ENCODE peak calls at places on chromosomes 3 and 15, in four cellular contexts. Y is K562, Z is GM12878, L is HepG2. U is an unnamed sample.

GRCh38 chr15:70249616-70250015 is 151.9 kb upstream of the TLE3 start:
- DNase-seq in Z (no peak), L (no peak), Y (no peak), U (no peak)

GRCh38 chr3:41900265-41900664 is 61.6 kb downstream of the ULK4 start:
- DNase-seq in Z (no peak), Y (no peak), L (no peak), U (no peak)

GRCh38 chr3:31472479-31473390 is 60.0 kb upstream of the STT3B start:
- DNase-seq in Z (no peak), L (no peak), Y (no peak), U (no peak)

GRCh38 chr3:41681479-41681878 is 280.4 kb downstream of the ULK4 start:
- DNase-seq in Y (no peak), L (peak), Z (no peak), U (no peak)

GRCh38 chr3:31543375-31543774 is 10.7 kb downstream of the STT3B start:
- DNase-seq in Z (no peak), L (no peak), Y (no peak), U (no peak)

GRCh38 chr15:80159811-80160569 is 7.2 kb downstream of the FAH start:
- DNase-seq in Y (peak), L (no peak), Z (no peak), U (no peak)

GRCh38 chr15:63749330-63749942 is 84.3 kb downstream of the HERC1 start:
- DNase-seq in L (no peak), Y (no peak), Z (no peak), U (no peak)

GRCh38 chr15:89442671-89443307 is 53.6 kb downstream of the RHCG start:
- DNase-seq in Y (peak), L (peak), Z (no peak), U (peak)

GRCh38 chr3:132417695-132418520 is 606 bp downstream of the DNAJC13 start:
- DNase-seq in Z (peak), Y (peak), L (peak), U (peak)

GRCh38 chr3:122392868-122393844 is 9.2 kb downstream of the FAM162A start:
- DNase-seq in L (peak), Z (no peak), Y (peak), U (peak)

GRCh38 chr15:35736150-35736549 is 190.2 kb upstream of the DPH6 start:
- DNase-seq in L (peak), Z (no peak), Y (no peak), U (no peak)

GRCh38 chr15:83855956-83856355 is 202.0 kb downstream of the ADAMTSL3 start:
- DNase-seq in Y (no peak), Z (no peak), L (no peak), U (no peak)

DNA sequence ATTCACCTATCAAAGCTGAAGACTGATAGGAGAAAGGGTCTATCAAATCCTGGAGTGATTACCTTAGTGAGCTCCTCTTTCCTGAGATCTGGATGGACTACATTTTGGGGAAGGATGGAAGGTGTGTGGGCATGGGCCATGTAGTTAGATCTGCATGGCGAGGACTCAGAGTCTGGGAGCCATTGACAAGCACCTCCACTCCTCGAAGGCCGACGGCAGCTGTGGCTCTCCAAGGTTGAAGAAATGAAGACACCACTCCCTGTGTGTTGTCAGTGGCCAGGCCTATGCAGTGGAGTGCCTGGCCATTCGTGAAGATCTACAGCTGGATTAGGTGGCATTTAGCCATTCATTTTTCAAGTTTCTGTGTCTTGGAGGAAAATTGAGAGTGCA is 509.2 kb downstream of the GABRG3 start:
- DNase-seq in Z (no peak), Y (no peak), L (no peak), U (no peak)
- TF ChIP-seq TARDBP in Z (no peak), Y (no peak), L (no peak), U (no peak)

GRCh38 chr3:110856916-110857315 is 214.7 kb upstream of the NECTIN3 start:
- DNase-seq in Y (no peak), L (no peak), Z (no peak), U (no peak)

GRCh38 chr3:110858549-110858948 is 213.1 kb upstream of the NECTIN3 start:
- DNase-seq in L (no peak), Z (no peak), Y (no peak), U (no peak)

GRCh38 chr3:110855207-110855606 is 216.4 kb upstream of the NECTIN3 start:
- DNase-seq in Z (no peak), Y (no peak), L (no peak), U (no peak)

GRCh38 chr3:110859993-110860392 is 211.6 kb upstream of the NECTIN3 start:
- DNase-seq in Z (no peak), Y (no peak), L (no peak), U (no peak)

GRCh38 chr3:110859340-110859739 is 212.3 kb upstream of the NECTIN3 start:
- DNase-seq in Z (no peak), Y (no peak), L (no peak), U (no peak)
- TF ChIP-seq FOXM1 in Z (no peak), Y (no peak), L (no peak), U (no peak)

GRCh38 chr15:99123706-99124451 is 19.0 kb downstream of the SYNM start:
- DNase-seq in Y (no peak), L (peak), Z (no peak), U (peak)
- TF ChIP-seq TARDBP in Y (no peak), L (no peak), Z (no peak), U (no peak)

GRCh38 chr3:147358144-147358992 is 48.0 kb downstream of the ZIC4 start:
- DNase-seq in Y (no peak), L (no peak), Z (no peak), U (no peak)

GRCh38 chr3:147361671-147362420 is 44.5 kb downstream of the ZIC4 start:
- DNase-seq in Y (peak), L (peak), Z (no peak), U (peak)

GRCh38 chr3:147360936-147361670 is 45.2 kb downstream of the ZIC4 start:
- DNase-seq in L (no peak), Y (no peak), Z (no peak), U (peak)

GRCh38 chr3:147356909-147357733 is 49.2 kb downstream of the ZIC4 start:
- DNase-seq in L (no peak), Y (no peak), Z (no peak), U (no peak)

DNA sequence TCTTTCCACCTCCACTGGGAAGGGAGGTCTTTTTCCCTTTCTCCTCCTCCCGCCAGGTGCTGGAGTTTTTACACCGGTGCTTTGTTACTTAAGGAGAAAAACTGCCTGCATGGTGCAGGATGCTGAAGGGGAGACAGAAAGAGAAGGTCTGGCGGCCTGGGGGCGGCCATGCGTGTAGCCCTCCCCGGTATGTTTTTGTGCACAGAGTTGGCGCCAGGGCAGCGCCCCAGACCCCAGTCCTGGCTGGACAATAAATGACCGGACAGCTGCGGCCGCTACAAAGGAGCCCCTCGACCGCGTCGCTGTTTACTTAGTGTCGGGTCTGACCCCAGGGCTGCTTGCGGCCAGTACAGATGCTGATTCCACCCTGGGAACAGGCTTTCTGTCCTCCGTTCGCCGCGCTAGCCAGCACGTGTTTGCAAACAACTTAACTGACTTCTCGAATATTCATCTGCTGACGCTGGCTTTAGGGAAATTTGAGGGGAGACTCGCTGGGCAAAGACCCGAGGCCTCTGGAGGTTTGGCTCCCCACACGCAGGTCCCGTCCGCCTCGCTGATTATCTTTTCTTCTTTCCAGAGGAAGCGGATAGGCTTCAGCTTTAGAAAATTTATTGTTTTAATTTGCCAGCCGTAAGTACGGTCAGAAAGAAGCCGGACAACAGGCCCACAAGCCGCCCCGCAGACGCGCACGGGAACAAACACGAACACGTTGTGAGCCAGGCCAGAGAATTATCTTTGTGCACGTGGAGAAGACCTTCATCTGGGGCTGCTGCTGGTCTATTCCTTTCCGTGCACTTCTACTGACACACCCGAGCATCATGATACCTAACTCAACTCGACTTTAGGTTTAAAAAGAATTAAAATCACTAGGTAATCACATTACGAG is 46.9 kb downstream of the ZIC4 start:
- DNase-seq in Y (no peak), L (no peak), Z (no peak), U (no peak)
- TF ChIP-seq FOXM1 in Y (no peak), L (no peak), Z (no peak), U (no peak)

GRCh38 chr3:10492351-10493201 is 12.8 kb downstream of the ATP2B2 start:
- DNase-seq in L (no peak), Z (no peak), Y (no peak), U (no peak)
- TF ChIP-seq TARDBP in L (no peak), Z (no peak), Y (no peak), U (no peak)

DNA sequence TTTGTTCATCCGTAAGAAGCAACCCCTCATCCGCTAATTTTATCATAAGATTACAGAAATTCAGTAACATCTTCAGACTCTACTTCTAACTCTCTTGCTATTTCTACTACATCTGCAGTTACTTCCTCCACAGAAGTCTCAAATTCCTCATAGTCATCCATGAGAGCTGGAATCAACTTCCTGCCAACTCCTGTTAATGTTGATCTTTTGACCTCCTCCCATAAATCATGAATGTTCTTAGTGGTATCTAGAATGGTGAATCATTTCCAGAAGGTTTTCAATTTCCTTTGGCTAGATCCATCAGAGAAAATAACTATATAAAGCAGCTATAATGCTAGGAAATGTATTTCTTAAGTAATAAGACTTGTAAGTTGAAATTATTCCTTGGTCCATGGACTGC is 115.1 kb downstream of the TAFA4 start:
- DNase-seq in Y (no peak), L (no peak), Z (no peak), U (no peak)
- TF ChIP-seq FOXM1 in Y (no peak), L (no peak), Z (no peak), U (no peak)

DNA sequence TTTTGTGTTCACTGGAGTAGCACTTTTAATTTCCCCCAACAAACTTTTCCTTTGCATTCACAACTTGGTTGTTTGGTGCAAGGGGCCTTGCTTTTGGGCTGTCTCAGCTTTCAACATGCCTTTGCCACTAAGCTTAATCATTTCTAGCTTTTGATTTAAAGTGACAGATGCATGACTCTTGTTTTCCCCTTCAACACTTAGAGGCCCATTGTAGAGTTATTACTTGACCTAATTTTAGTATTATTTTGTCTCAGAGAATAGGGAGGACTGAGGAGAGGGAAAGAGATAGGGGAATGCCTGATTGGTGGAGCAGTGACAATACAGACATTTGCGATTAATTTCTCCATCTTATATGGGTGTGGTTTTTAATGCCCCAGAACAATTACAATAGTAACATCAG is 340.1 kb upstream of the MANF start:
- DNase-seq in Y (no peak), Z (no peak), L (no peak), U (no peak)
- TF ChIP-seq TARDBP in Y (no peak), Z (no peak), L (no peak), U (no peak)

GRCh38 chr15:33866101-33866737 is 102.1 kb upstream of the CHRM5 start:
- DNase-seq in Z (no peak), Y (no peak), L (no peak), U (no peak)

GRCh38 chr15:33874156-33874555 is 94.1 kb upstream of the CHRM5 start:
- DNase-seq in Y (no peak), Z (no peak), L (no peak), U (no peak)

GRCh38 chr15:33872761-33873106 is 95.6 kb upstream of the CHRM5 start:
- DNase-seq in Y (no peak), Z (no peak), L (no peak), U (no peak)

GRCh38 chr15:33871911-33872760 is 96.2 kb upstream of the CHRM5 start:
- DNase-seq in L (no peak), Z (no peak), Y (no peak), U (no peak)
- TF ChIP-seq FOXM1 in L (no peak), Z (no peak), Y (no peak), U (no peak)

DNA sequence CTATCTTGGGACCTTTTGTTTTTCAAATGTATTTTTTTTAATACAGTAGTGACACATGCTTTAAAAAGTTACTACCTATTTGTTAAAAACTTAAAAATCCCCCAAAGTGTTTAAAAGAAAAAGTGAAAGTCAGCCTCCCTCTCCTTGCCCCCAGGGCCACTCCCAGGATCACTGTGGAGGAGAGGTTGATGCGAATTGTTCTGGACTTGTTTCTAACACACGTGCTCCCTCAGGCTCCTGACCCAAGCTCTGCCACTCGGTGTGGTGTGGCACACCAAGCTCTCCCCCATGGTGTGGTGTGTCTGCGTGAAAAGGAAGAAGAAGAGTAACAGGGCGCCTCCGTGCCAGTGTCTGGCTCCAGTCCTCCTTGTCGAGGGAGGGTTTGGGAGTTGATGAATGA is 93.5 kb downstream of the CHCHD6 start:
- DNase-seq in Y (no peak), L (no peak), Z (no peak), U (no peak)
- TF ChIP-seq TARDBP in Y (no peak), L (no peak), Z (no peak), U (no peak)